ENCODE peak calls at places on chromosomes 6 and 20, in seven cellular contexts. Y, G, N, P, A, U and R are unnamed samples.

GRCh38 chr6:43287717-43288679 is 10.1 kb upstream of the SLC22A7 start:
- DNase-seq in Y (no peak), G (no peak), N (no peak), P (no peak), A (no peak), U (no peak), R (no peak)

GRCh38 chr6:135842618-135843392 is 8.7 kb upstream of the PDE7B start:
- DNase-seq in Y (no peak), G (no peak), N (no peak), P (no peak), A (no peak), U (no peak), R (no peak)

GRCh38 chr6:49913656-49914055 is 47.3 kb upstream of the CRISP1 start:
- DNase-seq in Y (no peak), G (no peak), N (no peak), P (no peak), A (no peak), U (peak; percentile 62), R (no peak)

GRCh38 chr6:83853968-83854501 is 875 bp downstream of the RIPPLY2 start:
- DNase-seq in Y (no peak), G (no peak), N (no peak), P (no peak), A (no peak), U (no peak), R (no peak)

GRCh38 chr6:7035837-7036249 is 71.9 kb upstream of the RREB1 start:
- DNase-seq in Y (no peak), G (no peak), N (no peak), P (no peak), A (no peak), U (no peak), R (no peak)

GRCh38 chr20:1808101-1808500 is 87.1 kb upstream of the SIRPA start:
- DNase-seq in Y (no peak), G (no peak), N (no peak), P (no peak), A (no peak), U (no peak), R (no peak)

GRCh38 chr6:87756858-87757257 is 54.8 kb upstream of the AKIRIN2 start:
- DNase-seq in Y (peak; percentile 10), G (peak; percentile 42), N (no peak), P (no peak), A (no peak), U (no peak), R (peak; percentile 48)

GRCh38 chr6:87664943-87665342 is 37.1 kb downstream of the AKIRIN2 start:
- DNase-seq in Y (no peak), G (peak; percentile 34), N (no peak), P (no peak), A (no peak), U (no peak), R (no peak)

GRCh38 chr6:48080227-48081009 is 30.6 kb downstream of the PTCHD4 start:
- DNase-seq in Y (no peak), G (no peak), N (no peak), P (no peak), A (no peak), U (no peak), R (no peak)

GRCh38 chr6:115838763-115839401 is 221.8 kb downstream of the FRK start:
- DNase-seq in Y (no peak), G (peak; percentile 10), N (no peak), P (no peak), A (peak; percentile 69), U (no peak), R (no peak)

GRCh38 chr6:38307730-38308129 is 332.0 kb downstream of the BTBD9 start:
- DNase-seq in Y (no peak), G (peak; percentile 45), N (no peak), P (no peak), A (no peak), U (no peak), R (no peak)

GRCh38 chr6:119179842-119180241 is 101.4 kb upstream of the FAM184A start:
- DNase-seq in Y (no peak), G (no peak), N (no peak), P (no peak), A (no peak), U (no peak), R (no peak)

GRCh38 chr6:45421700-45422540 is 44.2 kb upstream of the SUPT3H start:
- DNase-seq in Y (peak; percentile 39), G (peak; percentile 85), N (peak; percentile 46), P (peak; percentile 21), A (peak; percentile 59), U (no peak), R (peak; percentile 48)

GRCh38 chr6:148760568-148761531 is 14.0 kb downstream of the UST start:
- DNase-seq in Y (peak; percentile 41), G (peak; percentile 90), N (peak; percentile 32), P (peak; percentile 25), A (no peak), U (no peak), R (peak; percentile 41)

GRCh38 chr20:32761831-32762753 is at the start of gene DNMT3B:
- DNase-seq in Y (peak; percentile 64), G (peak; percentile 74), N (peak; percentile 85), P (peak; percentile 59), A (peak; percentile 84), U (peak; percentile 59), R (peak; percentile 69)